ENCODE peak calls at places on chromosomes 7 and 10, in eight cellular contexts. C is stimulated activated CD4-positive, alpha-beta T cell treated with anti-CD3 and anti-CD28 coated beads, TNF-alpha, amount 100 ng/mL, for 1 hour; L is T-helper 9 cell; Y is amygdala; M is Right ventricle myocardium superior; O is stimulated activated CD8-positive, alpha-beta memory T cell treated with anti-CD3 and anti-CD28 coated beads, Interleukin-4, amount 100 ng/mL, for 48 hours; R is GM03348; H is Kasumi-1. E is an unnamed sample.

GRCh38 chr10:129545257-129545656 is 78.2 kb downstream of the MGMT start:
- DNase-seq in R (no peak), C (no peak), H (no peak), M (no peak), Y (no peak), L (no peak), O (no peak), E (no peak)

GRCh38 chr10:110206988-110207804 is at the start of gene MXI1:
- DNase-seq in M (peak), C (no peak), Y (peak), R (peak), H (peak), O (peak), L (no peak), E (peak)

GRCh38 chr7:41222704-41223103 is 480.2 kb downstream of the INHBA start:
- DNase-seq in Y (no peak), M (no peak), O (no peak), R (no peak), H (no peak), C (no peak), L (no peak), E (peak)

GRCh38 chr7:46178685-46179084 is 257.6 kb upstream of the IGFBP3 start:
- DNase-seq in L (no peak), Y (no peak), M (no peak), O (no peak), H (no peak), R (peak), C (no peak), E (peak)

GRCh38 chr10:173741-174140 is 38.5 kb downstream of the ZMYND11 start:
- DNase-seq in M (no peak), H (no peak), L (no peak), R (no peak), C (no peak), O (no peak), Y (no peak), E (no peak)

GRCh38 chr10:110979611-110980010 is 60.2 kb downstream of the SHOC2 start:
- DNase-seq in O (no peak), R (no peak), C (no peak), L (no peak), H (no peak), M (no peak), Y (no peak), E (no peak)

GRCh38 chr7:95209778-95210177 is 114.6 kb downstream of the PON1 start:
- DNase-seq in M (no peak), R (no peak), O (no peak), L (no peak), C (no peak), H (no peak), Y (no peak), E (no peak)

GRCh38 chr10:62618576-62619408 is 185.7 kb upstream of the ADO start:
- DNase-seq in H (peak), M (no peak), L (no peak), R (peak), C (no peak), Y (no peak), O (no peak), E (peak)

GRCh38 chr10:124566222-124566888 is 104.7 kb downstream of the LHPP start:
- DNase-seq in L (no peak), R (no peak), O (no peak), M (no peak), Y (no peak), H (no peak), C (no peak), E (no peak)

GRCh38 chr7:64045301-64046040 is at the start of gene ZNF727:
- DNase-seq in L (no peak), R (no peak), H (no peak), O (peak), M (peak), Y (peak), C (no peak), E (no peak)

GRCh38 chr10:98790817-98791216 is 344.1 kb upstream of the HPS1 start:
- DNase-seq in L (no peak), H (peak), Y (no peak), C (no peak), R (peak), M (no peak), O (no peak), E (peak)

GRCh38 chr10:34024708-34025425 is 690.4 kb upstream of the NRP1 start:
- DNase-seq in M (peak), C (no peak), R (peak), L (no peak), H (no peak), O (no peak), Y (no peak), E (peak)

GRCh38 chr10:12050528-12050927 is 7.9 kb upstream of the UPF2 start:
- DNase-seq in C (no peak), Y (no peak), H (no peak), R (no peak), O (no peak), M (no peak), L (no peak), E (no peak)

GRCh38 chr7:143126146-143126545 is 5.7 kb upstream of the PIP start:
- DNase-seq in M (no peak), H (peak), C (no peak), L (no peak), R (peak), O (no peak), Y (no peak), E (peak)

GRCh38 chr7:1364068-1364905 is 95.0 kb downstream of the MICALL2 start:
- DNase-seq in R (no peak), M (no peak), H (no peak), Y (no peak), L (no peak), C (no peak), O (no peak), E (no peak)

GRCh38 chr7:135499818-135500217 is 10.1 kb downstream of the CNOT4 start:
- DNase-seq in H (peak), R (no peak), O (no peak), L (no peak), C (no peak), M (no peak), Y (no peak), E (peak)

GRCh38 chr10:22544325-22545068 is 169.9 kb downstream of the PIP4K2A start:
- DNase-seq in Y (no peak), L (no peak), O (no peak), M (no peak), C (no peak), R (no peak), H (peak), E (no peak)

GRCh38 chr10:93152136-93152535 is 78.4 kb downstream of the CYP26A1 start:
- DNase-seq in R (peak), M (no peak), O (no peak), C (no peak), Y (no peak), L (no peak), H (no peak), E (peak)

GRCh38 chr7:70694357-70694908 is 437.5 kb upstream of the GALNT17 start:
- DNase-seq in C (no peak), H (peak), O (no peak), M (peak), R (peak), Y (no peak), L (peak), E (peak)

GRCh38 chr10:49114718-49115014 is 656 bp downstream of the VSTM4 start:
- DNase-seq in H (no peak), M (no peak), O (no peak), R (no peak), Y (no peak), L (no peak), C (no peak), E (no peak)

E was measured in foreskin fibroblast.